ENCODE peak calls at places on chromosomes 16 and 17, in four cellular contexts. R is type B pancreatic cell; P is activated T-helper 1 cell treated with anti-CD3 and anti-CD28 coated beads, Interleukin-2, amount 50 U/mL, for 16 hours; W is NCI-H748 treated with DMSO at 0.1 percent for 48 hours. Q is an unnamed sample.

GRCh38 chr17:45228985-45229517 is 7.4 kb downstream of the FMNL1 start:
- DNase-seq in R (no peak), P (peak), W (no peak), Q (peak)

GRCh38 chr17:49971199-49971847 is 2.3 kb downstream of the DLX4 start:
- DNase-seq in R (no peak), P (no peak), W (no peak), Q (no peak)

GRCh38 chr17:45855691-45856315 is 11.1 kb downstream of the SPPL2C start:
- DNase-seq in R (no peak), P (no peak), W (no peak), Q (no peak)

GRCh38 chr16:11129378-11129781 is 126.6 kb downstream of the SOCS1 start:
- DNase-seq in R (no peak), P (no peak), W (no peak), Q (no peak)

GRCh38 chr16:51755039-51755501 is 604.0 kb upstream of the SALL1 start:
- DNase-seq in R (no peak), P (no peak), W (no peak), Q (no peak)

GRCh38 chr17:8986295-8986694 is 20.8 kb upstream of the PIK3R5 start:
- DNase-seq in R (no peak), P (no peak), W (no peak), Q (no peak)

GRCh38 chr16:3610698-3611144 is 685 bp downstream of the SLX4 start:
- DNase-seq in R (no peak), P (no peak), W (no peak), Q (no peak)

GRCh38 chr16:27285676-27286196 is 17.2 kb upstream of the NSMCE1 start:
- DNase-seq in R (peak), P (no peak), W (no peak), Q (peak)

GRCh38 chr16:51500306-51500705 is 349.2 kb upstream of the SALL1 start:
- DNase-seq in R (no peak), P (no peak), W (no peak), Q (no peak)

GRCh38 chr17:17565471-17566365 is 25.8 kb downstream of the PEMT start:
- DNase-seq in R (no peak), P (no peak), W (no peak), Q (peak)

GRCh38 chr16:66959645-66960177 is 1.4 kb upstream of the CES3 start:
- DNase-seq in R (no peak), P (no peak), W (no peak), Q (no peak)

GRCh38 chr17:8376302-8377067 is at the start of gene KRABD2:
- DNase-seq in R (peak), P (peak), W (peak), Q (peak)

Q was measured in testis.